ENCODE peak calls at places on chromosomes 6 and 20, in five cellular contexts. One of them, this sample, is unnamed. For H3K4me1, the result is how much of the 10 kb centered on the place peaks cover.

GRCh38 chr6:169839493-169839892 is 88.1 kb downstream of the ERMARD start:
- DNase-seq in fibroblast of lung: no peak
- DNase-seq in A549: no peak
- DNase-seq in kidney: no peak
- DNase-seq in colonic mucosa: peak
- DNase-seq in this sample: no peak

GRCh38 chr20:21173496-21174025 is 47.7 kb downstream of the KIZ start:
- DNase-seq in fibroblast of lung: peak
- DNase-seq in kidney: no peak
- DNase-seq in colonic mucosa: no peak
- DNase-seq in A549: no peak
- DNase-seq in this sample: no peak

GRCh38 chr6:29723666-29724588 is 693 bp downstream of the HLA-F start:
- DNase-seq in kidney: peak
- DNase-seq in fibroblast of lung: no peak
- DNase-seq in colonic mucosa: peak
- DNase-seq in A549: no peak
- DNase-seq in this sample: peak

GRCh38 chr20:23305098-23305497 is 45.5 kb upstream of the NXT1 start:
- DNase-seq in kidney: no peak
- DNase-seq in fibroblast of lung: peak
- DNase-seq in A549: no peak
- DNase-seq in colonic mucosa: no peak
- DNase-seq in this sample: no peak

GRCh38 chr6:31899882-31900722 is 1.8 kb downstream of the ZBTB12 start:
- DNase-seq in kidney: peak
- DNase-seq in A549: no peak
- DNase-seq in colonic mucosa: no peak
- DNase-seq in fibroblast of lung: no peak
- DNase-seq in this sample: no peak

GRCh38 chr20:4812641-4813075 is 90.9 kb downstream of the PRND start:
- DNase-seq in fibroblast of lung: no peak
- DNase-seq in kidney: peak
- DNase-seq in colonic mucosa: no peak
- DNase-seq in A549: no peak
- DNase-seq in this sample: no peak

GRCh38 chr6:100343678-100344077 is 121.0 kb downstream of the SIM1 start:
- DNase-seq in kidney: no peak
- DNase-seq in colonic mucosa: no peak
- DNase-seq in A549: no peak
- DNase-seq in fibroblast of lung: peak
- DNase-seq in this sample: no peak

GRCh38 chr20:49615401-49616153 is 47.6 kb upstream of the PTGIS start:
- DNase-seq in colonic mucosa: peak
- DNase-seq in kidney: peak
- DNase-seq in A549: peak
- DNase-seq in fibroblast of lung: no peak
- DNase-seq in this sample: peak

GRCh38 chr6:117908246-117909107 is 1.4 kb downstream of the SLC35F1 start:
- DNase-seq in A549: no peak
- DNase-seq in fibroblast of lung: peak
- DNase-seq in colonic mucosa: no peak
- DNase-seq in kidney: peak
- DNase-seq in this sample: peak

GRCh38 chr20:9241232-9241692 is 172.4 kb downstream of the PLCB4 start:
- DNase-seq in colonic mucosa: no peak
- DNase-seq in kidney: no peak
- DNase-seq in A549: no peak
- DNase-seq in fibroblast of lung: peak
- DNase-seq in this sample: no peak

GRCh38 chr20:34872604-34873224 is at the start of gene GGT7:
- DNase-seq in A549: peak
- DNase-seq in kidney: peak
- DNase-seq in fibroblast of lung: peak
- DNase-seq in colonic mucosa: peak
- DNase-seq in this sample: peak

GRCh38 chr20:3786126-3786484 is 435 bp downstream of the CENPB start:
- DNase-seq in fibroblast of lung: peak
- DNase-seq in colonic mucosa: no peak
- DNase-seq in kidney: no peak
- DNase-seq in A549: no peak
- DNase-seq in this sample: peak

GRCh38 chr6:14517536-14518105 is 400.0 kb downstream of the CD83 start:
- DNase-seq in kidney: no peak
- DNase-seq in A549: no peak
- DNase-seq in colonic mucosa: no peak
- DNase-seq in fibroblast of lung: peak
- DNase-seq in this sample: no peak

GRCh38 chr6:125639621-125640020 is 109.8 kb upstream of the HEY2 start:
- DNase-seq in fibroblast of lung: no peak
- DNase-seq in kidney: no peak
- DNase-seq in A549: no peak
- DNase-seq in colonic mucosa: no peak
- DNase-seq in this sample: no peak

DNA sequence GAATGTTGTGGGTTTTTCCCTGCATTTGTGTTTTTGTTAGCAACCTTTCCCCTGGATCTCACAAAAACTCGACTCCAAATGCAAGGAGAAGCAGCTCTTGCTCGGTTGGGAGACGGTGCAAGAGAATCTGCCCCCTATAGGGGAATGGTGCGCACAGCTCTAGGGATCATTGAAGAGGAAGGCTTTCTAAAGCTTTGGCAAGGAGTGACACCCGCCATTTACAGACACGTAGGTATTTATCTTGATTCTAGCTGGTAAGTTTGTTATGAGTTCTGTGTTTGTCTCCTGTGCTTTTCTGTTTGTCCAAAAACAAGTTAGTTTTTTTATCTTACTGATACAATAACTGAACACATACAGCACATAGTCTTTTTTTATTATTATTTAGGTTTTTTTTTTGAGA is 3.0 kb downstream of the SLC25A27 start:
- DNase-seq in A549: peak
- DNase-seq in fibroblast of lung: no peak
- DNase-seq in colonic mucosa: peak
- DNase-seq in kidney: no peak
- DNase-seq in this sample: peak
- TF ChIP-seq CTCF in A549: peak
- TF ChIP-seq CTCF in fibroblast of lung: peak
- TF ChIP-seq CTCF in colonic mucosa: peak
- TF ChIP-seq CTCF in kidney: no peak
- TF ChIP-seq CTCF in this sample: no peak

GRCh38 chr6:1110164-1110563 is 201.7 kb upstream of the FOXQ1 start:
- DNase-seq in fibroblast of lung: no peak
- DNase-seq in colonic mucosa: no peak
- DNase-seq in kidney: no peak
- DNase-seq in A549: no peak
- DNase-seq in this sample: no peak

GRCh38 chr6:1111361-1111760 is 200.5 kb upstream of the FOXQ1 start:
- DNase-seq in kidney: no peak
- DNase-seq in A549: no peak
- DNase-seq in fibroblast of lung: no peak
- DNase-seq in colonic mucosa: no peak
- DNase-seq in this sample: peak

GRCh38 chr6:1108198-1108597 is 203.7 kb upstream of the FOXQ1 start:
- DNase-seq in kidney: no peak
- DNase-seq in A549: no peak
- DNase-seq in fibroblast of lung: no peak
- DNase-seq in colonic mucosa: no peak
- DNase-seq in this sample: no peak

GRCh38 chr6:1109134-1109533 is 202.8 kb upstream of the FOXQ1 start:
- DNase-seq in colonic mucosa: no peak
- DNase-seq in fibroblast of lung: no peak
- DNase-seq in kidney: no peak
- DNase-seq in A549: no peak
- DNase-seq in this sample: no peak

DNA sequence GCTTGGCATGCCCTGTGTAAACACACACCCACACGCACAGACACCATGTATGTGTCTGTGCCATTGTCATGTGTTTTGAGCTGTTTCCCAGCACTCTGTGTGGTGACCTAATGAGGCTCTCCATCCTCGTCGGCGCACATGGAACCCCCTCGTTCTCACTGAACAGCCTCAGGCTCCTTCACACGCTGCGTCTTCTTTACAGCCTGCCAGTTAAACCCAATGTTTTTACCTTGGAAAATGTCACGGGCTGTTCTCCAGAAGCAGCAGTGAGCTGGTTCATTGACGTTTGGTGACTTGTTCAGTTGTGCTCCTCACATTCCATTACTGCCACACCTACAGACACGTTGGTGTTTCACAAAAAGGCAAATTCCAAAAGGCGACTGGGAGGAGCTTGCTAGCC is 201.0 kb upstream of the FOXQ1 start:
- DNase-seq in A549: no peak
- DNase-seq in kidney: no peak
- DNase-seq in fibroblast of lung: no peak
- DNase-seq in colonic mucosa: no peak
- DNase-seq in this sample: no peak
- H3K4me1 ChIP-seq in A549: under half
- H3K4me1 ChIP-seq in kidney: under half
- H3K4me1 ChIP-seq in fibroblast of lung: under half
- H3K4me1 ChIP-seq in colonic mucosa: under half
- H3K4me1 ChIP-seq in this sample: under half

GRCh38 chr6:705047-705446 is 12.1 kb upstream of the EXOC2 start:
- DNase-seq in colonic mucosa: no peak
- DNase-seq in A549: no peak
- DNase-seq in fibroblast of lung: no peak
- DNase-seq in kidney: no peak
- DNase-seq in this sample: no peak
- TF ChIP-seq CTCF in colonic mucosa: no peak
- TF ChIP-seq CTCF in A549: no peak
- TF ChIP-seq CTCF in fibroblast of lung: no peak
- TF ChIP-seq CTCF in kidney: no peak
- TF ChIP-seq CTCF in this sample: no peak

GRCh38 chr6:3351105-3351676 is 92.4 kb downstream of the PSMG4 start:
- DNase-seq in kidney: no peak
- DNase-seq in fibroblast of lung: peak
- DNase-seq in A549: no peak
- DNase-seq in colonic mucosa: no peak
- DNase-seq in this sample: no peak
- H3K4me1 ChIP-seq in kidney: under half
- H3K4me1 ChIP-seq in fibroblast of lung: under half
- H3K4me1 ChIP-seq in A549: under half
- H3K4me1 ChIP-seq in colonic mucosa: under half
- H3K4me1 ChIP-seq in this sample: under half

DNA sequence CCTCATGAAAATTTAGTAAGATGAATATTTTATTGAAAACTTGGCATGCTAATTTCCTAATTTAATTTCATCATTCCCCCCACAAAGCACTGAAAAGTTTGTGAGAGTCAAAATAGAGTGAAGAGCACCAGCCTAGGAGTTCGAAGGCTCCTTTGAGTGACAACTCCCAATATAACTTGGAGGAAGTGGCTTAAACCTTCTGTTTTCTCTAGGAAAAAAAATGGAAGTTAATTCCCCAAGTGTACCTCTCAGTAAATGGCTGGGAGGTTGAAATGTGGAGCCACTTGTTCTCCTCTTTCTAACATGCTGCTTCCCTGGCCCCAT is 107.3 kb downstream of the MAP3K7 start:
- DNase-seq in colonic mucosa: no peak
- DNase-seq in kidney: no peak
- DNase-seq in fibroblast of lung: no peak
- DNase-seq in A549: no peak
- DNase-seq in this sample: no peak
- TF ChIP-seq CTCF in colonic mucosa: no peak
- TF ChIP-seq CTCF in kidney: no peak
- TF ChIP-seq CTCF in fibroblast of lung: no peak
- TF ChIP-seq CTCF in A549: no peak
- TF ChIP-seq CTCF in this sample: no peak

DNA sequence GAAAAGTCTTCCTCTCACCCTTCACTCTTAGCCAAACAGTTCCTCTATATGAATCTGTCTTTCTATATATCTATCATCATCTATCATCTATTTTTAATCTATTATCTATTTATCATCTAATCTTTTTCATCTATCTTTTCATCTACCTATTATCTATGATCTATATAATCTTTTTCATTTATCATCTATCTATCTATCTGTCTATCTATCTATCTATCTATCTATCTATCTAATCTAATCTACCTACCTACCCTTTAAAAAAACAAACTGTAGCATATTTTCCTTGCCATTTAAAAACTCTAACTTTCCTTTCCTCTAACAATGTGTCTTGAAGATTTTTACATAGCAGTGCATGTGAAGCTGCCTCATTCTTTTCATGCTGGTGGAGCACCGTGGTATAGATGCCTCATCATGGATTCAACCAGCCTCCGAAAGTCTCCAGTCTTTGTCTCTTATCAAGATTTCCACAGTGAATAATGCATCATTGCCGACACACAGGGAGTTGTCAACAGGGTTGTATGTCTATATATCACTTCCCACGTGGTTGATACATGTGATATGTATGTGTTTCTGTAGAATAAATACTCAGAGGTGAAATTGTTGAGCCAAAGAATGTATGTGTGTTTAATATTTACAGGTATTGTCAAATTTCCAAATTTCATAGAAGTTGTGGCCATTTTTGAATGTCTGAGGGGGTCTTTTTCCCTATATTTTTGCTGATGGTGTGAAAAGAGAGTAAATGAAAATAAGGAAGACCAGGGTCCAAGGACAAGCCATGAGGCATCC is 51.3 kb downstream of the VEGFA start:
- DNase-seq in colonic mucosa: no peak
- DNase-seq in A549: no peak
- DNase-seq in fibroblast of lung: no peak
- DNase-seq in kidney: no peak
- DNase-seq in this sample: no peak
- H3K4me1 ChIP-seq in colonic mucosa: under half
- H3K4me1 ChIP-seq in A549: under half
- H3K4me1 ChIP-seq in fibroblast of lung: under half
- H3K4me1 ChIP-seq in kidney: under half
- H3K4me1 ChIP-seq in this sample: under half

This sample was measured in mucosa of descending colon.